ENCODE peak calls at places on chromosome 7, in nine cellular contexts. G, A, M, J, O, X, L, H and K are unnamed samples.

GRCh38 chr7:66629222-66629658 is 559 bp downstream of the KCTD7 start:
- DNase-seq in A (peak; percentile 15), G (no peak), L (no peak), H (no peak), J (no peak), M (no peak), O (no peak), X (no peak), K (no peak)

GRCh38 chr7:151736403-151736909 is 140.5 kb downstream of the PRKAG2 start:
- DNase-seq in M (no peak), G (peak; percentile 95), X (no peak), A (no peak), O (no peak), H (no peak), L (peak; percentile 95), J (peak; percentile 92), K (no peak)

GRCh38 chr7:129949292-129950133 is 3.2 kb downstream of the UBE2H start:
- DNase-seq in O (no peak), L (peak; percentile 86), A (peak; percentile 17), X (no peak), H (no peak), J (peak; percentile 47), M (no peak), G (peak; percentile 59), K (peak; percentile 43)

GRCh38 chr7:40263752-40264390 is 129.1 kb downstream of the SUGCT start:
- DNase-seq in J (no peak), A (no peak), H (no peak), X (no peak), G (no peak), L (no peak), O (no peak), M (no peak), K (no peak)

GRCh38 chr7:116971869-116972268 is 18.6 kb downstream of the ST7 start:
- DNase-seq in L (no peak), H (no peak), A (no peak), J (no peak), G (no peak), X (no peak), O (no peak), M (no peak), K (no peak)

GRCh38 chr7:70640266-70640833 is 491.6 kb upstream of the GALNT17 start:
- DNase-seq in L (no peak), A (no peak), O (no peak), M (no peak), J (peak; percentile 59), H (no peak), G (no peak), X (no peak), K (no peak)

GRCh38 chr7:73303546-73303945 is 5.1 kb downstream of the NSUN5 start:
- DNase-seq in L (no peak), A (no peak), M (no peak), H (no peak), O (no peak), J (no peak), G (no peak), X (no peak), K (no peak)

GRCh38 chr7:93327006-93327633 is 95.0 kb downstream of the VPS50 start:
- DNase-seq in A (no peak), H (no peak), O (no peak), M (no peak), L (peak; percentile 94), X (no peak), G (peak; percentile 87), J (peak; percentile 69), K (no peak)

GRCh38 chr7:95264225-95264927 is 60.0 kb downstream of the PON1 start:
- DNase-seq in M (no peak), H (no peak), A (no peak), L (peak; percentile 81), G (no peak), X (no peak), J (no peak), O (no peak), K (no peak)

GRCh38 chr7:108488902-108489538 is 32.8 kb upstream of the NRCAM start:
- DNase-seq in L (peak; percentile 39), H (no peak), X (no peak), A (no peak), O (no peak), M (no peak), J (no peak), G (no peak), K (no peak)

GRCh38 chr7:121529003-121529402 is 132.9 kb upstream of the FAM3C start:
- DNase-seq in G (no peak), J (no peak), A (no peak), M (no peak), X (no peak), L (peak; percentile 77), H (no peak), O (no peak), K (no peak)

GRCh38 chr7:99042957-99043356 is 101.0 kb downstream of the SMURF1 start:
- DNase-seq in J (no peak), H (no peak), M (no peak), A (no peak), X (no peak), G (peak; percentile 13), O (no peak), L (peak; percentile 71), K (no peak)

GRCh38 chr7:150329331-150330106 is 6.2 kb upstream of the ACTR3C start:
- DNase-seq in A (no peak), M (no peak), J (no peak), O (no peak), G (no peak), L (no peak), X (no peak), H (no peak), K (no peak)

GRCh38 chr7:157682064-157682945 is 345.5 kb downstream of the DNAJB6 start:
- DNase-seq in A (no peak), G (no peak), J (no peak), O (no peak), X (no peak), H (no peak), L (no peak), M (no peak), K (no peak)

GRCh38 chr7:105139381-105139780 is 125.4 kb downstream of the KMT2E start:
- DNase-seq in J (no peak), O (no peak), X (no peak), L (no peak), A (no peak), H (no peak), M (no peak), G (no peak), K (no peak)

GRCh38 chr7:66877577-66878300 is 43.3 kb upstream of the TMEM248 start:
- DNase-seq in X (no peak), H (no peak), G (peak; percentile 13), O (no peak), A (no peak), L (peak; percentile 33), M (no peak), J (no peak), K (peak; percentile 63)